ENCODE peak calls at places on chromosomes 12 and 14, in ten cellular contexts. K is CD8-positive, alpha-beta memory T cell; T is mucosa of descending colon; G is PC-3; H is Peyer's patch; V is adipocyte; I is GM23338; J is stomach; N is K562; R is psoas muscle. Q is an unnamed sample. For H3K4me1, the result is how much of the 10 kb centered on the place peaks cover.

GRCh38 chr14:89137514-89138163 is 279.4 kb downstream of the FOXN3 start:
- DNase-seq in V (peak), I (no peak), K (no peak), J (peak), G (peak), T (peak), N (no peak), H (no peak), R (peak), Q (no peak)

GRCh38 chr14:34453226-34453625 is 8.8 kb downstream of the SPTSSA start:
- DNase-seq in R (no peak), H (no peak), J (no peak), N (no peak), I (no peak), K (no peak), V (no peak), T (no peak), G (no peak), Q (no peak)

GRCh38 chr14:103232831-103233319 is 101.2 kb upstream of the EIF5 start:
- DNase-seq in R (no peak), J (no peak), T (no peak), N (peak), I (no peak), V (no peak), K (no peak), H (no peak), G (no peak), Q (no peak)

GRCh38 chr12:53729659-53730058 is 2.4 kb upstream of the CALCOCO1 start:
- DNase-seq in K (no peak), R (no peak), I (no peak), T (no peak), N (no peak), G (peak), J (no peak), H (no peak), V (no peak), Q (no peak)

GRCh38 chr12:50058743-50059312 is 1.4 kb downstream of the ASIC1 start:
- DNase-seq in J (no peak), V (no peak), N (no peak), R (no peak), H (no peak), G (no peak), I (no peak), K (peak), T (no peak), Q (no peak)

GRCh38 chr12:6824962-6825381 is 3.2 kb upstream of the P3H3 start:
- DNase-seq in I (no peak), N (no peak), J (no peak), K (no peak), G (peak), H (no peak), V (peak), T (no peak), R (no peak), Q (peak)

GRCh38 chr12:49346659-49347306 is at the start of gene DNAJC22:
- DNase-seq in T (peak), J (peak), H (no peak), V (peak), I (peak), K (peak), R (no peak), N (peak), G (peak), Q (peak)

GRCh38 chr12:127411141-127411915 is 855.6 kb upstream of the TMEM132C start:
- DNase-seq in J (no peak), H (no peak), V (peak), G (no peak), N (no peak), I (no peak), T (no peak), R (no peak), K (no peak), Q (no peak)

DNA sequence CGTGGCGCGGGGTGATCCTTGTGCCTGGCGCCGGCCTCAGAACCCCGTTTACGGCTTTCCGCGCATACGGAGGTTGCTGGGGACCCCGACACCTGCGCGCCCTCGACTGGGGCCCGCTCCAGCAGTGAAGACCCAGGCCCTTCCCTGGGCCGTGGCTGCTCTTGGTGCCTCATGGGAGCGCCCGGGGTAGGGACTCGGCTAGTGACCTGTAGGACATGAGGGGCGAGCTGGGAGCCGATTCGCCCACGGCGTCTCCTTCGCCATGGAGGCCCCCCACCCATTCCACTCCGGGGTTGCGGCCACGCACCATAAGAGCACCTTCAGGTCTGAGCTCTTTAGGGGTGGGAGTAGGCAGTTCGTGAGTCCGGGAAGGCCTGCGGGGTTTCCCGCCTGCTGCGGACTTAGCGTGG is 14.2 kb upstream of the PAX9 start:
- DNase-seq in G (no peak), T (no peak), R (no peak), I (peak), K (no peak), H (no peak), N (no peak), V (no peak), J (no peak), Q (no peak)
- H3K4me3 ChIP-seq in G (peak), T (no peak), R (peak), I (peak), K (no peak), H (peak), N (peak), V (peak), J (peak), Q (peak)

DNA sequence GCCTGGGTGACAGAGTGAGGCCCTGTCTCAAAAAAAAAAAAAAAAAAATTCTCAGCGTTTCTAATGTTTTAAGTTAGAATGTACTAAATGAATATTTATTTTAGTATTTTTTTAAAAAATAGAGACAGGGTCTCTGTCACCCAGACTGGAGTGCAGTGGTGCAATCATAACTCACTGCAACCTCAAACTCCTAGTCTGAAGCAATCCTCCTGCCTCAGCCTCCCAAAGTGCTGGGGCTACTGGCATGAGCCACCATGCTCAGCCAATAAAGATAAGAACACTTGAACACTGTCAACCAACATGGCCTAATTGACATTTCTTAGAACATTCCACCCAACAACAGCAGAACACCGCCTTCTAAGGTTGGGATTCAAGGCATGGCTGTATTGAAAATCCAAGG is 5.1 kb upstream of the DYNC1H1 start:
- DNase-seq in N (no peak), J (no peak), V (no peak), G (no peak), I (no peak), H (no peak), K (no peak), T (no peak), R (no peak), Q (no peak)
- H3K4me1 ChIP-seq in N (under half), J (under half), V (under half), G (under half), I (under half), H (under half), K (under half), T (under half), R (under half), Q (under half)

GRCh38 chr14:22509751-22510300 is 79.2 kb downstream of the DAD1 start:
- DNase-seq in R (no peak), N (no peak), V (no peak), I (no peak), H (no peak), T (no peak), J (no peak), G (no peak), K (peak), Q (no peak)

GRCh38 chr14:22509036-22509709 is 79.9 kb downstream of the DAD1 start:
- DNase-seq in G (no peak), R (no peak), N (no peak), K (no peak), V (no peak), I (no peak), H (no peak), T (no peak), J (no peak), Q (no peak)

GRCh38 chr14:22506778-22507351 is 82.2 kb downstream of the DAD1 start:
- DNase-seq in H (no peak), N (no peak), V (no peak), I (no peak), T (no peak), G (no peak), K (peak), J (no peak), R (no peak), Q (no peak)

GRCh38 chr14:22508662-22509035 is 80.4 kb downstream of the DAD1 start:
- DNase-seq in H (no peak), T (no peak), K (no peak), G (no peak), N (no peak), J (no peak), R (no peak), I (no peak), V (no peak), Q (no peak)

GRCh38 chr14:22508150-22508457 is 80.9 kb downstream of the DAD1 start:
- DNase-seq in J (no peak), K (no peak), V (no peak), N (no peak), H (no peak), R (no peak), G (no peak), I (no peak), T (no peak), Q (no peak)
- H3K4me3 ChIP-seq in J (no peak), K (peak), V (no peak), N (no peak), H (no peak), R (no peak), G (no peak), I (no peak), T (no peak), Q (no peak)

GRCh38 chr14:22285991-22286390 is 303.0 kb downstream of the DAD1 start:
- DNase-seq in H (no peak), I (no peak), R (no peak), K (no peak), N (no peak), V (no peak), J (no peak), T (no peak), G (no peak), Q (no peak)
- H3K4me1 ChIP-seq in H (under half), I (under half), R (under half), K (under half), N (under half), V (under half), J (under half), T (under half), G (under half), Q (under half)

DNA sequence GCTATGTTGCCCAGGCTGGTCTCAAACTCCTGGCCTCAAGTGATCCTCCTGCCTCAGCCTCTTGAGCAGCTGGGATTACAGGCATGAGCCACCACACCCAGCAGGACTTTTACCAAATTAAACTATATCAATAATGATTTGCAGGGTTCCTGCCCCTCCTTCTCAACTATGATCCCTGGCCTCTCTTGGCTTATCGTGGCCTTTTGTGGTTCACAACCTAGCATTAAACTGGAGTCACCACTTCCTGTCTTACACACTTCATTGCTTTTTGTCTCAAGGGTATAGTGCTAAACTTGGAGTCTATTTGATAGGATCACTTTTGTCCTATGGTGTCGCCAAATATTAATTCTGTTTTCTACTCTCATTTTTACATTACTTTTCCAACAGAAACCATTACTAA is 64.5 kb downstream of the SEC23A start:
- DNase-seq in K (no peak), G (no peak), V (no peak), N (no peak), H (no peak), T (no peak), R (no peak), J (no peak), I (no peak), Q (no peak)
- H3K4me3 ChIP-seq in K (no peak), G (no peak), V (no peak), N (no peak), H (no peak), T (no peak), R (no peak), J (no peak), I (no peak), Q (no peak)

DNA sequence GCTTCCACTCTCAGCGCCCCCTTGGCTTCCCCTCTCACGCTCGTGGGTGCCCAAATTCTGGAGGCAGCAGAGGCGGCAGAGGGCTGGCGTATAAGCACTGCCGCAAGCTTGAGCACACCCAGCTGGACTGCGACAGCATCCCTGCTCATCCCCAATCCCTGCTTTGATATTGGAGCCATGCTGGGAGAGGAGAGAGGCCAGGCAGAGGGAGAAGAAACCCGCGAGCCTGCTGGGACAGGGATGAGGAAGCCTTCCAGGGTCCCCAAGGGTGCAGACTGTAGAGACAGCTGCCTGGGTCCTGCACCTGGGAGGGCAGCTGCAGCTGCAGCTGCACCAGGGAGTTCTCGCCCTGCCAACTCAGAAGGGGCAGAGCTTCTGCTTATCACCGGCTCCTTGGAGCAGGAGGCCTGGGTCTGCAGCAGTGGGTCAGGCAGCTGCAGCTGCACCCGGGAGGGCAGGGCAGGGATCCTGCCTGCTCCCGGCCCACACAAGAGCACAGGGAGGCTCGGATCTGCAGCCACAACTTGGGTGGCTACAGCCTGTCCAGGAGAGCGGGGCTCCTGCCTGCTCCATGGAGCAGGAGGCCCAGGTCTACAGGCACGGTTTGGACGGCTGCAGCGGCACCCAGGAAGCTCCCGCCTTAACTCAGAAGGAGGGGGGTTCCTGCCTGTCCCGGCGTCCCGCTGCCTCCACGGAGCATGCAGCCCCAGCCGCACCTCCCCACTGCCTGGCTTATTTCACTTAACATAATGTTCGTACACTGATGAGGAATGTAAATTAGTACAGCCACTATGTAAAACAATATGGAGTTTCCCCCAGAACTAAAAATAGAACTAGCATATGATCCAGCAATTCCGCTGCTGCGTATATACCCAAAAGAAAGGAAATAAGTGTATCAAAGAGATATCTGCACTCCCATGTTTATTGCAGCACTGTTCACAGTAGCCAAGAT is 60.4 kb upstream of the SGPP1 start:
- DNase-seq in J (no peak), G (no peak), I (no peak), V (no peak), R (no peak), T (no peak), N (no peak), H (no peak), K (no peak), Q (no peak)
- H3K4me1 ChIP-seq in J (under half), G (under half), I (under half), V (under half), R (under half), T (under half), N (under half), H (under half), K (under half), Q (under half)

GRCh38 chr14:95495538-95496025 is 20.9 kb downstream of the SYNE3 start:
- DNase-seq in I (no peak), H (peak), V (no peak), G (no peak), T (peak), N (no peak), J (no peak), R (no peak), K (no peak), Q (no peak)
- H3K4me3 ChIP-seq in I (no peak), H (no peak), V (no peak), G (no peak), T (no peak), N (no peak), J (no peak), R (no peak), K (no peak), Q (no peak)

GRCh38 chr12:131366261-131366871 is 344.5 kb upstream of the SFSWAP start:
- DNase-seq in K (no peak), N (no peak), V (no peak), J (no peak), T (no peak), H (peak), I (no peak), R (no peak), G (no peak), Q (no peak)
- H3K4me1 ChIP-seq in K (under half), N (under half), V (under half), J (under half), T (under half), H (under half), I (under half), R (under half), G (under half), Q (under half)

GRCh38 chr12:849192-849527 is 96.8 kb downstream of the WNK1 start:
- DNase-seq in J (no peak), I (no peak), H (no peak), V (no peak), G (no peak), T (no peak), R (no peak), N (no peak), K (no peak), Q (no peak)

GRCh38 chr12:848519-849191 is 96.3 kb downstream of the WNK1 start:
- DNase-seq in J (no peak), R (no peak), T (no peak), H (no peak), I (no peak), N (no peak), G (no peak), V (peak), K (no peak), Q (no peak)

GRCh38 chr12:851343-851742 is 98.2 kb downstream of the RAD52 start:
- DNase-seq in T (no peak), G (no peak), K (no peak), J (no peak), I (no peak), N (no peak), V (peak), H (no peak), R (no peak), Q (no peak)

GRCh38 chr12:852864-853263 is 96.6 kb downstream of the RAD52 start:
- DNase-seq in K (no peak), V (no peak), I (no peak), T (no peak), H (no peak), R (no peak), N (no peak), J (no peak), G (peak), Q (no peak)

DNA sequence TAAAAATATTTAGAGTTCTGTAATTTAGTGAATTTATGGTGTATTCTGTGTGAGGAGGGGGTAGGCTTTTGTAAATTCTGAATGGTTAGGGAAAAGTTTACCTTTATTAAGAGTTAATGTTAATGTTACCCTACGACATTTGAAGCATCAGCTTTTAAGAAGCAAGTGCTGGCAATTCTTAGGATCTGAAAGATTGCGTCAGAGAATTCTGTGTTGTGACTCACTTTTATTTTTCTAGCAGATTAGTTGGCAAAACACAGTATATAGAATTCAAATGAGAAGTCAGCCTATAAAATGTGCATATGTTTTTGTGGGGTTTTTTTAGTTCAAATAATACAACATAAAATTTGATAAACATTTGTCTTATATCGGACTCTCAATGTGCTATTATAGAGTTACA is 97.6 kb downstream of the RAD52 start:
- DNase-seq in I (no peak), V (peak), J (no peak), G (peak), K (no peak), N (no peak), R (no peak), T (no peak), H (no peak), Q (no peak)
- H3K4me3 ChIP-seq in I (no peak), V (peak), J (no peak), G (no peak), K (no peak), N (no peak), R (peak), T (no peak), H (no peak), Q (no peak)